ENCODE peak calls at places on chromosomes 12 and 14, in four cellular contexts. One of them, this sample, is unnamed.
A peak's percentile ranks its signal among the peaks of the same experiment; 100 is the strongest.

GRCh38 chr12:108046633-108047032 is 82.5 kb upstream of the WSCD2 start:
- DNase-seq in dorsolateral prefrontal cortex: no peak
- DNase-seq in GM12865: no peak
- DNase-seq in lower lobe of right lung: no peak
- DNase-seq in this sample: no peak

GRCh38 chr12:27434673-27435565 is 11.6 kb upstream of the SMCO2 start:
- DNase-seq in GM12865: peak; percentile 17
- DNase-seq in dorsolateral prefrontal cortex: no peak
- DNase-seq in lower lobe of right lung: no peak
- DNase-seq in this sample: no peak

GRCh38 chr12:31589582-31589895 is 1.4 kb downstream of the DENND5B start:
- DNase-seq in dorsolateral prefrontal cortex: no peak
- DNase-seq in GM12865: peak; percentile 85
- DNase-seq in lower lobe of right lung: no peak
- DNase-seq in this sample: peak; percentile 47

GRCh38 chr12:132716356-132716755 is 5.7 kb downstream of the PGAM5 start:
- DNase-seq in dorsolateral prefrontal cortex: no peak
- DNase-seq in lower lobe of right lung: no peak
- DNase-seq in GM12865: no peak
- DNase-seq in this sample: no peak

GRCh38 chr14:53956427-53957201 is at the start of gene BMP4:
- DNase-seq in GM12865: peak; percentile 65
- DNase-seq in lower lobe of right lung: peak; percentile 75
- DNase-seq in dorsolateral prefrontal cortex: no peak
- DNase-seq in this sample: no peak

GRCh38 chr14:90986510-90986909 is 73.9 kb downstream of the RPS6KA5 start:
- DNase-seq in dorsolateral prefrontal cortex: no peak
- DNase-seq in GM12865: peak; percentile 20
- DNase-seq in lower lobe of right lung: no peak
- DNase-seq in this sample: no peak

GRCh38 chr12:95622879-95623278 is 71.6 kb upstream of the USP44 start:
- DNase-seq in lower lobe of right lung: no peak
- DNase-seq in GM12865: no peak
- DNase-seq in dorsolateral prefrontal cortex: no peak
- DNase-seq in this sample: no peak

GRCh38 chr14:54088271-54088670 is 131.6 kb upstream of the BMP4 start:
- DNase-seq in GM12865: no peak
- DNase-seq in lower lobe of right lung: no peak
- DNase-seq in dorsolateral prefrontal cortex: no peak
- DNase-seq in this sample: no peak

GRCh38 chr14:99137001-99137700 is 134.8 kb downstream of the BCL11B start:
- DNase-seq in GM12865: no peak
- DNase-seq in dorsolateral prefrontal cortex: no peak
- DNase-seq in lower lobe of right lung: no peak
- DNase-seq in this sample: no peak

GRCh38 chr12:31603546-31604009 is 12.6 kb upstream of the DENND5B start:
- DNase-seq in lower lobe of right lung: no peak
- DNase-seq in dorsolateral prefrontal cortex: no peak
- DNase-seq in GM12865: peak; percentile 91
- DNase-seq in this sample: peak; percentile 88

GRCh38 chr14:93049295-93049694 is 66.4 kb downstream of the ITPK1 start:
- DNase-seq in GM12865: no peak
- DNase-seq in lower lobe of right lung: no peak
- DNase-seq in dorsolateral prefrontal cortex: no peak
- DNase-seq in this sample: no peak

GRCh38 chr12:83015390-83016225 is 328.9 kb downstream of the TMTC2 start:
- DNase-seq in GM12865: no peak
- DNase-seq in dorsolateral prefrontal cortex: no peak
- DNase-seq in lower lobe of right lung: no peak
- DNase-seq in this sample: no peak

GRCh38 chr12:94198469-94198868 is 50.1 kb downstream of the PLXNC1 start:
- DNase-seq in lower lobe of right lung: no peak
- DNase-seq in GM12865: no peak
- DNase-seq in dorsolateral prefrontal cortex: no peak
- DNase-seq in this sample: no peak

GRCh38 chr14:84036863-84037262 is 1493.1 kb upstream of the FLRT2 start:
- DNase-seq in dorsolateral prefrontal cortex: no peak
- DNase-seq in lower lobe of right lung: no peak
- DNase-seq in GM12865: peak; percentile 5
- DNase-seq in this sample: no peak

GRCh38 chr14:96098309-96098998 is 59.3 kb downstream of the C14orf132 start:
- DNase-seq in dorsolateral prefrontal cortex: peak; percentile 71
- DNase-seq in GM12865: peak; percentile 58
- DNase-seq in lower lobe of right lung: no peak
- DNase-seq in this sample: no peak

GRCh38 chr14:89657014-89657413 is 240.0 kb upstream of the FOXN3 start:
- DNase-seq in GM12865: no peak
- DNase-seq in lower lobe of right lung: no peak
- DNase-seq in dorsolateral prefrontal cortex: no peak
- DNase-seq in this sample: no peak

GRCh38 chr12:5441497-5442236 is 9.8 kb downstream of the NTF3 start:
- DNase-seq in lower lobe of right lung: no peak
- DNase-seq in GM12865: no peak
- DNase-seq in dorsolateral prefrontal cortex: no peak
- DNase-seq in this sample: no peak

GRCh38 chr12:71315328-71315960 is 124.2 kb upstream of the LGR5 start:
- DNase-seq in lower lobe of right lung: no peak
- DNase-seq in dorsolateral prefrontal cortex: no peak
- DNase-seq in GM12865: no peak
- DNase-seq in this sample: no peak

DNA sequence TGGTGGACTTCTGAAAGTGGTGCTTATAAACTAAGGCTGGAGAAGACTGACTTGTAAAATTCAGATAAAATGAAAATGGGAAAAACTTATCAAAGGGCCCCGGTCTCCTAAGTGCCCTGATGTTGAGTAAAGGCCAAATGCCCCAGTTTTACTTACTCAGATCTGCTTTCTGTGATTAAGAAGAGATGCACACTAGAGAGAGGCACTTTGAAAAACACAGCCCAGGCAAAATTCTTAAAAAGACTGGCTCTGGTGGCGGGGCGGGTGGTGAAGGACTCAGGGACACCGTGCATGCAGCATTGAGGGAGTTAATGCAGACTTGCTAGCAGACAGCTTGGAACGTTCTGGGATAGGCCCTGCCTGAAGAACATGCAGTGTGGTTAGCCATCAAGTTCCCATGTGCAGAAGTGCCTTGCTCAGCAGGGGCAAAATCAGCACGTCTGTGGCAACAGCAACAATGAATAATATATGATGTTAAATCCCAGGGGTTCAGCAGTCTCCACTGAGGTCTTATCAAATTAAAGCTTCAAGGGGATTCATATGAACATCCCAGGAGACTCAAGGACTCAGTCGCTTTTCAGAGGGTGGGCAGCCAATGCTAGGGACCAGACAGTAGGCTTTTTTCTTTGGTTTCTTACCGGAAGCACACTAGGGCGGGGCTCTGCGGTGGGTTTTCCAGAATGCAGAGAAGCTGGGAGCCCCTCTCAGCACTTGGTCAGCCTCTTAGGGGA is 105.0 kb downstream of the DAD1 start:
- DNase-seq in GM12865: peak; percentile 76
- DNase-seq in dorsolateral prefrontal cortex: no peak
- DNase-seq in lower lobe of right lung: no peak
- DNase-seq in this sample: no peak
- H3K4me3 ChIP-seq in GM12865: peak overlapping the region; percentile 65
- H3K4me3 ChIP-seq in dorsolateral prefrontal cortex: no peak overlapping the region
- H3K4me3 ChIP-seq in lower lobe of right lung: no peak overlapping the region
- H3K4me3 ChIP-seq in this sample: peak overlapping the region; percentile 50

DNA sequence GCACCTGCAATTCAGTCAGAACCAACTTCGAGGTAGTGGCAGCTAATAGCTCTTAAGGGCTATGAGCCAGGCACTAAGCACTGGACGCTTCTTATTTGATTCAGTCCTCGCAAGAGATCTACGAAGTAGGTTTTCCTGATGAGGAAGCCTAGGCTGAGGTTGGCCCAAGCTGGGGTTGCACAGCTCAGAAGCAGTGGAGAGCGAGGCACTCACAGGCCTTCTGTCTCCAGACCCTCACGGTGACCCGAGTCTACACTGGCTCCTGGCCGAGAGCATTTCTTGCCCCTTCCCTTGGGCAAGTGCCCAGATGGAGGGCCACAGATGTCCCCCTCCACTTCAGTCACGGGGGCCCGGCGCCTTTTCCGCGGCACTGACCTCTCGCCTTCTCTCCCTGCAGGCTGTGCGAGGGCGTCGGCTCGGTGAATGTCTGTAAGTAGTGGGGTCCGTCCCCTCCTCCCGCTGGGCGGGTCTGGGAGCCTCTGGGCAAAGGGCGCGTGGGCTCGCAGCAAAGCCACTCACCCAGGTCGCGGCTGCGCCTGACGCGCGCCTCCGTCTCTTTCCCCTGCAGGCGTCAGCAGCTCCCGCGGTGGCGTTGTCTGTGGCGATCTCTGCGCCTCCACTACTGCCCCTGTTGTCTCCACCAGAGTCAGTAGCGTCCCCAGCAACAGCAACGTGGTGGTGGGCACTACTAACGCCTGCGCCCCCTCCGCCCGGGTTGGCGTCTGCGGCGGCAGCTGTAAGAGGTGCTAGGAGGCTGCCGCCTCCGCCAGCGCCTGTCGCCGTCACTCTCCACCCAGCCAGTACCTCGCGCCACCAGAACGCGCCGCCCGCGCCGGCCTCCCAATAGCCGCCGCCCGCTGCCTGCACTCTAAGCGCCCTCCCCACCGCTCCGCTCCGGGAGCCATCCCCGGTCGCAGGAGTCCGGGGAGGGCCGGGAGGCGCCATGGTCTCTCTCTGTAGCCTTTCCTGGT is 13.1 kb downstream of the KRT83 start:
- DNase-seq in lower lobe of right lung: peak; percentile 78
- DNase-seq in dorsolateral prefrontal cortex: peak; percentile 67
- DNase-seq in GM12865: no peak
- DNase-seq in this sample: no peak
- TF ChIP-seq CTCF in lower lobe of right lung: no peak
- TF ChIP-seq CTCF in dorsolateral prefrontal cortex: peak; percentile 41
- TF ChIP-seq CTCF in GM12865: no peak
- TF ChIP-seq CTCF in this sample: no peak

DNA sequence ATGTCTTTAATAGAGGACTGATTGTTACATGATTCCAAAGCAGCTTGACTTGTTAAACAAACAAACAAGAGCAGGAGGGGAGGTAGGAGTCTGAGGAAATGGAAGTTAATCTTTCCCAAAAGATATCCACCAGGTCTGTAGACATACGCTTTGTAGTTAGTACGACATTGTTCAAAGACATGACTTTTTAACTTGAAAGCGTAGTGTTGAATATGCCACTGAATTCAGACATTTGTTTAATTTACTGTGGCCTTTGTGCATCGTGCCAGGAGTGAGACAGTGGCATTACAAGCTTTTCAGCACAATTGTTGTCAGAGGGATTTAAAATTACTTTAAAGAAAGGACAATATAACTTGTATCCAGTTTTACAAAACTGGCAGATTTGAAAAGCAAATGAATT is 53.0 kb downstream of the SAV1 start:
- DNase-seq in dorsolateral prefrontal cortex: no peak
- DNase-seq in GM12865: no peak
- DNase-seq in lower lobe of right lung: no peak
- DNase-seq in this sample: no peak
- H3K4me3 ChIP-seq in dorsolateral prefrontal cortex: no peak overlapping the region
- H3K4me3 ChIP-seq in GM12865: no peak overlapping the region
- H3K4me3 ChIP-seq in lower lobe of right lung: no peak overlapping the region
- H3K4me3 ChIP-seq in this sample: no peak overlapping the region

GRCh38 chr14:104968541-104969401 is 9.4 kb downstream of the AHNAK2 start:
- DNase-seq in lower lobe of right lung: peak; percentile 47
- DNase-seq in dorsolateral prefrontal cortex: no peak
- DNase-seq in GM12865: no peak
- DNase-seq in this sample: no peak
- TF ChIP-seq CTCF in lower lobe of right lung: no peak
- TF ChIP-seq CTCF in dorsolateral prefrontal cortex: no peak
- TF ChIP-seq CTCF in GM12865: no peak
- TF ChIP-seq CTCF in this sample: peak; percentile 33

GRCh38 chr14:63896278-63896720 is 43.5 kb downstream of the SYNE2 start:
- DNase-seq in lower lobe of right lung: no peak
- DNase-seq in dorsolateral prefrontal cortex: no peak
- DNase-seq in GM12865: no peak
- DNase-seq in this sample: no peak
- H3K4me3 ChIP-seq in lower lobe of right lung: no peak overlapping the region
- H3K4me3 ChIP-seq in dorsolateral prefrontal cortex: no peak overlapping the region
- H3K4me3 ChIP-seq in GM12865: no peak overlapping the region
- H3K4me3 ChIP-seq in this sample: no peak overlapping the region

DNA sequence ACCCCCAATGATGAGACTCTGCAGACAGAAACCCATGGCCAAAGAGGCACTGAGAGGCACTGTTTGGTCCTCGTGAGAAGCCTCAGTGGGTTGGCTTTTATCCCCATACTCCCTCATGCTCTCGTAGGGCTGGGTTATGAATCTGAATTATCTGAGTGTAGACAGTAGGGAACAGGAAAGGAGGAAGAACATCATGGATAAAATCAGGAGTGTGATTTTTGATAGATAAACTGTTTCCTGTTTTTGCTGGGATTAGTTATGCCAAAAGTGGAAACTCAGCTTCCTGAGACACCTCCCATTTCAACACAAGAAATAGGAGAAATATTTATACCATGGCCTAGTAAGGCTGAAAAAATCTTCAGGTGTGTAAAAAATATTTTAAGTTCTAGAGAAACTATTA is 177.9 kb downstream of the PPM1H start:
- DNase-seq in lower lobe of right lung: no peak
- DNase-seq in GM12865: no peak
- DNase-seq in dorsolateral prefrontal cortex: no peak
- DNase-seq in this sample: no peak
- TF ChIP-seq CTCF in lower lobe of right lung: no peak
- TF ChIP-seq CTCF in GM12865: no peak
- TF ChIP-seq CTCF in dorsolateral prefrontal cortex: no peak
- TF ChIP-seq CTCF in this sample: no peak